ENCODE peak calls at places on chromosomes 6 and 20, in seven cellular contexts. G is right cardiac atrium, X is endothelial cell of umbilical vein, J is heart left ventricle, N is esophagus squamous epithelium, M is OCI-LY7, L is AG04450. R is an unnamed sample.

GRCh38 chr6:30725713-30726505 is 5.8 kb downstream of the TUBB start:
- DNase-seq in G (no peak), X (peak; percentile 26), J (no peak), N (no peak), M (peak; percentile 38), L (no peak), R (peak; percentile 38)

GRCh38 chr6:43019152-43019551 is 2.3 kb upstream of the RRP36 start:
- DNase-seq in G (no peak), X (no peak), J (no peak), N (no peak), M (no peak), L (no peak), R (no peak)

GRCh38 chr6:106087548-106088325 is 1.6 kb downstream of the PRDM1 start:
- DNase-seq in G (no peak), X (peak; percentile 55), J (peak; percentile 43), N (no peak), M (no peak), L (no peak), R (peak; percentile 60)

GRCh38 chr20:38303908-38304379 is at the start of gene BPI:
- DNase-seq in G (peak; percentile 68), X (no peak), J (peak; percentile 45), N (no peak), M (no peak), L (no peak), R (no peak)

GRCh38 chr20:57601737-57602136 is 18.5 kb downstream of the ZBP1 start:
- DNase-seq in G (no peak), X (no peak), J (no peak), N (no peak), M (no peak), L (no peak), R (no peak)

GRCh38 chr6:127737768-127738167 is 160.8 kb downstream of the C6orf58 start:
- DNase-seq in G (no peak), X (no peak), J (no peak), N (no peak), M (no peak), L (no peak), R (no peak)

GRCh38 chr20:16062661-16063591 is 510.3 kb downstream of the KIF16B start:
- DNase-seq in G (no peak), X (no peak), J (no peak), N (no peak), M (no peak), L (peak; percentile 10), R (no peak)

GRCh38 chr6:37560737-37561103 is 61.0 kb upstream of the CCDC167 start:
- DNase-seq in G (no peak), X (no peak), J (no peak), N (no peak), M (no peak), L (no peak), R (no peak)

GRCh38 chr6:145380186-145380585 is 355.1 kb downstream of the EPM2A start:
- DNase-seq in G (no peak), X (no peak), J (no peak), N (no peak), M (no peak), L (no peak), R (no peak)

GRCh38 chr6:92820531-92820930 is 598.8 kb downstream of the EPHA7 start:
- DNase-seq in G (no peak), X (no peak), J (no peak), N (no peak), M (no peak), L (no peak), R (no peak)

GRCh38 chr6:130841128-130841728 is 14.0 kb downstream of the SMLR1 start:
- DNase-seq in G (no peak), X (no peak), J (no peak), N (no peak), M (no peak), L (no peak), R (no peak)

GRCh38 chr6:9540534-9541126 is 874.2 kb downstream of the TFAP2A start:
- DNase-seq in G (no peak), X (peak; percentile 58), J (no peak), N (no peak), M (peak; percentile 37), L (peak; percentile 13), R (peak; percentile 11)

GRCh38 chr20:61613885-61614284 is 361.8 kb downstream of the CDH4 start:
- DNase-seq in G (no peak), X (no peak), J (no peak), N (no peak), M (no peak), L (no peak), R (no peak)

GRCh38 chr20:2942439-2942838 is 69.2 kb downstream of the PTPRA start:
- DNase-seq in G (no peak), X (peak; percentile 30), J (no peak), N (no peak), M (no peak), L (no peak), R (peak; percentile 20)

GRCh38 chr6:157403684-157404051 is 22.7 kb downstream of the ZDHHC14 start:
- DNase-seq in G (no peak), X (no peak), J (no peak), N (no peak), M (no peak), L (no peak), R (no peak)

GRCh38 chr6:48111143-48111506 is at the start of gene PTCHD4:
- DNase-seq in G (no peak), X (peak; percentile 88), J (no peak), N (no peak), M (no peak), L (peak; percentile 6), R (peak; percentile 16)

GRCh38 chr6:5435449-5435848 is 174.1 kb downstream of the FARS2 start:
- DNase-seq in G (no peak), X (no peak), J (no peak), N (no peak), M (no peak), L (no peak), R (no peak)

GRCh38 chr20:62850333-62850974 is 11.2 kb downstream of the TCFL5 start:
- DNase-seq in G (no peak), X (no peak), J (no peak), N (no peak), M (no peak), L (no peak), R (no peak)

GRCh38 chr20:33372993-33373441 is 28.3 kb downstream of the CDK5RAP1 start:
- DNase-seq in G (no peak), X (no peak), J (no peak), N (no peak), M (no peak), L (peak; percentile 47), R (no peak)

GRCh38 chr6:119501798-119502483 is 152.4 kb upstream of the MAN1A1 start:
- DNase-seq in G (no peak), X (no peak), J (no peak), N (no peak), M (peak; percentile 69), L (no peak), R (no peak)

GRCh38 chr6:107561325-107561724 is 71.4 kb downstream of the SOBP start:
- DNase-seq in G (peak; percentile 81), X (no peak), J (peak; percentile 69), N (no peak), M (no peak), L (no peak), R (peak; percentile 27)

GRCh38 chr20:4813076-4813838 is 91.5 kb downstream of the PRND start:
- DNase-seq in G (peak; percentile 74), X (peak; percentile 40), J (peak; percentile 47), N (no peak), M (peak; percentile 87), L (no peak), R (no peak)

GRCh38 chr20:37969949-37970855 is 63.1 kb downstream of the TTI1 start:
- DNase-seq in G (no peak), X (no peak), J (no peak), N (no peak), M (no peak), L (no peak), R (no peak)

DNA sequence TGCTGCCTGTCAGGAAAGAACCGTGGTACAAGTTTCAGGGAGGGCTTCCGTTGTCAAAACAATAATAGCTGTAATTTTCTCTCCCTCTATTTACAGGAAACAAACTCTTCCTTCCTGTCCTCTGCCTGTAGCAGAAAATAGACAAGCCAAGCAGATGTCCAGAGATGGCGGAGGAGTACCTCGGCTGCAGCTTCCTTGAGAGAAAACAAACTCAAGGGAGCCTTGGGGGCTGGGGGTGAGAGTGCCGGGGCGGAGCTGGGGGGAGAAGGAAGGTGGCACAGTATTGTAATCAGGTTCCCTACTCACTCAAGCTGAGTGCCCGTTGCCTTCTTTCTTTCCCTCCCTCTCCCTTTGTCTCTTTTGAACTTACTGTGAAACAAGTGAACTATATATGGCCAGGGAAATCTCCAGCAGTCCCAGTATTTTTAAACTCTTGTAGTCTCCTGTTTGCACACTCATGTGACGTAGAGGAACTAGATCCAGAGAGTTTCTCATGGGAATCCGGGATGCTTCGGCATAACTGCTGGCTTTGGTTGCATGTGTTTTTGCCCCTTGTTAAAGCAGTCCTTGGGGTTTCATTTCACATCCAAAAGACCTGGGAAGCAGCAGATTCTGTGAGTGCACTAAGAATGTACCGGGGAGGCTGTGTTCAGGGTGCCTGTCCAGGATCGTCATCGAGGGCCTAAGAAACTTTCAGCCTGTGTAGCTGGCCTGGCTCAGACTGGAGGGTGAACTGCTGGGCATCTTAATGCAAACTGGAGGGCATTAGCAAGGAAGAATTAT is 44.6 kb upstream of the HDDC2 start:
- DNase-seq in G (no peak), X (no peak), J (no peak), N (no peak), M (peak; percentile 74), L (no peak), R (no peak)
- H3K4me3 ChIP-seq in G (no peak overlapping the region), X (no peak overlapping the region), J (no peak overlapping the region), N (peak overlapping the region; percentile 41), M (peak overlapping the region; percentile 60), L (no peak overlapping the region), R (no peak overlapping the region)

GRCh38 chr6:2633763-2634150 is 117.0 kb downstream of the MYLK4 start:
- DNase-seq in G (no peak), X (no peak), J (no peak), N (no peak), M (no peak), L (no peak), R (no peak)
- H3K4me3 ChIP-seq in G (peak overlapping the region; percentile 69), X (no peak overlapping the region), J (peak overlapping the region; percentile 32), N (peak overlapping the region; percentile 69), M (no peak overlapping the region), L (no peak overlapping the region), R (no peak overlapping the region)

GRCh38 chr6:1315201-1315559 is 3.3 kb downstream of the FOXQ1 start:
- DNase-seq in G (no peak), X (no peak), J (no peak), N (no peak), M (no peak), L (no peak), R (no peak)

GRCh38 chr6:1312444-1313363 is 806 bp downstream of the FOXQ1 start:
- DNase-seq in G (no peak), X (no peak), J (no peak), N (no peak), M (no peak), L (no peak), R (peak; percentile 15)

GRCh38 chr6:1314617-1315016 is 2.7 kb downstream of the FOXQ1 start:
- DNase-seq in G (no peak), X (no peak), J (no peak), N (no peak), M (no peak), L (no peak), R (no peak)

GRCh38 chr6:1313364-1313754 is 1.5 kb downstream of the FOXQ1 start:
- DNase-seq in G (no peak), X (no peak), J (no peak), N (no peak), M (no peak), L (no peak), R (no peak)

GRCh38 chr6:1313755-1314503 is 2.0 kb downstream of the FOXQ1 start:
- DNase-seq in G (no peak), X (no peak), J (no peak), N (no peak), M (no peak), L (no peak), R (peak; percentile 40)
- H3K4me3 ChIP-seq in G (no peak overlapping the region), X (no peak overlapping the region), J (no peak overlapping the region), N (peak overlapping the region; percentile 75), M (no peak overlapping the region), L (no peak overlapping the region), R (no peak overlapping the region)

GRCh38 chr6:151635741-151636140 is 141.9 kb downstream of the CCDC170 start:
- DNase-seq in G (no peak), X (no peak), J (no peak), N (no peak), M (no peak), L (no peak), R (no peak)
- H3K4me3 ChIP-seq in G (no peak overlapping the region), X (no peak overlapping the region), J (no peak overlapping the region), N (no peak overlapping the region), M (no peak overlapping the region), L (no peak overlapping the region), R (no peak overlapping the region)